ENCODE peak calls at places on chromosomes 12 and 14, in ten cellular contexts. R, Z, T, X, O, M, H, S, F and N are unnamed samples.

GRCh38 chr14:101231828-101232227 is 328.3 kb upstream of the RTL1 start:
- DNase-seq in R (no peak), Z (no peak), T (no peak), X (no peak), O (no peak), M (no peak), H (no peak), S (peak; percentile 22), F (no peak), N (no peak)

GRCh38 chr14:85122690-85123089 is 407.3 kb upstream of the FLRT2 start:
- DNase-seq in R (no peak), Z (no peak), T (no peak), X (no peak), O (no peak), M (peak; percentile 14), H (peak; percentile 3), S (no peak), F (no peak), N (peak; percentile 64)

GRCh38 chr12:47758834-47759690 is at the start of gene RAPGEF3:
- DNase-seq in R (peak; percentile 61), Z (peak; percentile 84), T (no peak), X (peak; percentile 78), O (peak; percentile 67), M (peak; percentile 83), H (peak; percentile 85), S (peak; percentile 93), F (peak; percentile 69), N (peak; percentile 76)

GRCh38 chr12:40226652-40227051 is 1.9 kb downstream of the LRRK2 start:
- DNase-seq in R (no peak), Z (peak; percentile 52), T (no peak), X (no peak), O (peak; percentile 39), M (no peak), H (peak; percentile 78), S (peak; percentile 81), F (no peak), N (peak; percentile 68)

GRCh38 chr12:108768591-108769500 is 37.5 kb upstream of the CORO1C start:
- DNase-seq in R (no peak), Z (no peak), T (no peak), X (peak; percentile 84), O (no peak), M (peak; percentile 24), H (no peak), S (peak; percentile 81), F (peak; percentile 82), N (no peak)

GRCh38 chr12:98803468-98804209 is 158.5 kb downstream of the APAF1 start:
- DNase-seq in R (no peak), Z (no peak), T (no peak), X (no peak), O (no peak), M (no peak), H (no peak), S (no peak), F (no peak), N (no peak)

GRCh38 chr12:11633968-11634367 is 15.5 kb upstream of the ETV6 start:
- DNase-seq in R (no peak), Z (no peak), T (no peak), X (no peak), O (no peak), M (peak; percentile 31), H (no peak), S (no peak), F (no peak), N (peak; percentile 89)

GRCh38 chr12:55972906-55973597 is 826 bp upstream of the RAB5B start:
- DNase-seq in R (no peak), Z (no peak), T (no peak), X (no peak), O (no peak), M (peak; percentile 8), H (peak; percentile 66), S (no peak), F (no peak), N (no peak)

GRCh38 chr12:49507139-49507538 is 31.7 kb upstream of the KCNH3 start:
- DNase-seq in R (no peak), Z (no peak), T (no peak), X (no peak), O (no peak), M (no peak), H (peak; percentile 93), S (no peak), F (no peak), N (peak; percentile 91)

GRCh38 chr12:50110127-50110761 is 1.8 kb upstream of the COX14 start:
- DNase-seq in R (no peak), Z (no peak), T (no peak), X (peak; percentile 34), O (no peak), M (peak; percentile 77), H (peak; percentile 5), S (peak; percentile 68), F (peak; percentile 64), N (no peak)

GRCh38 chr12:75684678-75685620 is 173.5 kb upstream of the KRR1 start:
- DNase-seq in R (no peak), Z (no peak), T (no peak), X (no peak), O (no peak), M (no peak), H (peak; percentile 86), S (no peak), F (no peak), N (peak; percentile 23)

GRCh38 chr12:662541-663292 is 528 bp downstream of the NINJ2 start:
- DNase-seq in R (no peak), Z (no peak), T (no peak), X (no peak), O (no peak), M (no peak), H (peak; percentile 45), S (no peak), F (no peak), N (no peak)

GRCh38 chr14:51139221-51139681 is 44.3 kb upstream of the TRIM9 start:
- DNase-seq in R (no peak), Z (no peak), T (no peak), X (no peak), O (no peak), M (no peak), H (no peak), S (no peak), F (no peak), N (peak; percentile 38)

GRCh38 chr14:57686317-57686716 is 179.6 kb downstream of the SLC35F4 start:
- DNase-seq in R (no peak), Z (no peak), T (no peak), X (no peak), O (no peak), M (no peak), H (no peak), S (no peak), F (no peak), N (no peak)

GRCh38 chr12:52870361-52871290 is 21.8 kb upstream of the KRT78 start:
- DNase-seq in R (peak; percentile 81), Z (peak; percentile 69), T (no peak), X (peak; percentile 37), O (no peak), M (peak; percentile 74), H (peak; percentile 47), S (peak; percentile 63), F (peak; percentile 51), N (peak; percentile 47)

GRCh38 chr12:78392918-78393317 is 471.7 kb upstream of the SYT1 start:
- DNase-seq in R (no peak), Z (peak; percentile 14), T (no peak), X (peak; percentile 7), O (no peak), M (peak; percentile 46), H (peak; percentile 20), S (no peak), F (no peak), N (peak; percentile 13)

GRCh38 chr14:54338696-54339317 is 58.0 kb upstream of the CDKN3 start:
- DNase-seq in R (no peak), Z (no peak), T (no peak), X (no peak), O (no peak), M (peak; percentile 66), H (peak; percentile 81), S (no peak), F (no peak), N (peak; percentile 70)

GRCh38 chr14:33897878-33898535 is 52.9 kb downstream of the EGLN3 start:
- DNase-seq in R (no peak), Z (no peak), T (no peak), X (no peak), O (no peak), M (no peak), H (no peak), S (no peak), F (no peak), N (no peak)

GRCh38 chr14:44291516-44291915 is 215.6 kb downstream of the FSCB start:
- DNase-seq in R (no peak), Z (no peak), T (no peak), X (no peak), O (no peak), M (no peak), H (no peak), S (no peak), F (no peak), N (no peak)

GRCh38 chr12:124573839-124574786 is 6.7 kb upstream of the NCOR2 start:
- DNase-seq in R (no peak), Z (peak; percentile 73), T (no peak), X (no peak), O (no peak), M (no peak), H (no peak), S (no peak), F (no peak), N (no peak)

GRCh38 chr12:45674583-45674982 is 54.9 kb upstream of the ARID2 start:
- DNase-seq in R (no peak), Z (no peak), T (no peak), X (no peak), O (no peak), M (peak; percentile 12), H (peak; percentile 91), S (peak; percentile 75), F (no peak), N (peak; percentile 84)

GRCh38 chr12:100404769-100405407 is 48.0 kb downstream of the SLC17A8 start:
- DNase-seq in R (peak; percentile 3), Z (peak; percentile 73), T (no peak), X (no peak), O (no peak), M (peak; percentile 33), H (peak; percentile 55), S (no peak), F (no peak), N (peak; percentile 15)

GRCh38 chr12:2233034-2233433 is 180.2 kb downstream of the CACNA1C start:
- DNase-seq in R (no peak), Z (no peak), T (no peak), X (no peak), O (no peak), M (no peak), H (no peak), S (no peak), F (no peak), N (no peak)

GRCh38 chr12:104673294-104674062 is 216.7 kb downstream of the CHST11 start:
- DNase-seq in R (no peak), Z (peak; percentile 84), T (no peak), X (no peak), O (no peak), M (no peak), H (peak; percentile 93), S (no peak), F (no peak), N (no peak)